ENCODE peak calls at places on chromosome 18, in ten cellular contexts. X is lung; L is type B pancreatic cell; W is activated T-cell treated with anti-CD3 and anti-CD28 coated beads, Interleukin-2, amount 50 U/mL, for 72 hours; P is fibroblast of villous mesenchyme; C is cardiac muscle cell; V is IMR-90; E is MCF 10A; R is effector memory CD8-positive, alpha-beta T cell; D is stimulated activated CD4-positive, alpha-beta T cell treated with anti-CD3 and anti-CD28 coated beads, Interleukin-4, amount 100 ng/mL, for 1 hour. H is an unnamed sample.
A peak's percentile ranks its signal among the peaks of the same experiment; 100 is the strongest.

GRCh38 chr18:67549946-67550345 is 33.4 kb upstream of the DSEL start:
- DNase-seq in D (no peak), P (no peak), X (no peak), L (no peak), V (peak; percentile 19), R (no peak), W (no peak), C (no peak), E (peak; percentile 2), H (no peak)

GRCh38 chr18:74282359-74283254 is 9.2 kb downstream of the CYB5A start:
- DNase-seq in E (no peak), P (no peak), C (no peak), R (no peak), D (no peak), L (no peak), V (no peak), W (no peak), X (peak; percentile 28), H (no peak)

GRCh38 chr18:71450258-71450657 is 1093.9 kb downstream of the CBLN2 start:
- DNase-seq in D (no peak), W (no peak), P (no peak), E (no peak), L (no peak), R (no peak), C (no peak), V (no peak), X (no peak), H (no peak)

GRCh38 chr18:61948196-61948800 is 55.5 kb upstream of the RNF152 start:
- DNase-seq in E (no peak), V (peak; percentile 59), D (no peak), L (no peak), R (no peak), P (peak; percentile 29), C (peak; percentile 4), X (no peak), W (no peak), H (no peak)

GRCh38 chr18:59008302-59008974 is 131.2 kb upstream of the SEC11C start:
- DNase-seq in D (no peak), P (peak; percentile 74), C (no peak), L (no peak), R (no peak), W (no peak), X (no peak), V (peak; percentile 73), E (peak; percentile 76), H (no peak)

GRCh38 chr18:24656571-24656971 is 196.1 kb downstream of the HRH4 start:
- DNase-seq in X (no peak), W (no peak), E (peak; percentile 41), L (no peak), D (no peak), R (no peak), P (peak; percentile 82), V (peak; percentile 94), C (no peak), H (no peak)

GRCh38 chr18:70333757-70334156 is 44.9 kb downstream of the SOCS6 start:
- DNase-seq in P (peak; percentile 93), W (no peak), E (peak; percentile 71), C (no peak), L (no peak), X (peak; percentile 46), V (peak; percentile 100), R (no peak), D (no peak), H (no peak)

GRCh38 chr18:58639751-58640427 is 11.0 kb upstream of the ALPK2 start:
- DNase-seq in D (no peak), X (no peak), V (peak; percentile 69), C (no peak), W (no peak), R (no peak), E (peak; percentile 81), L (no peak), P (peak; percentile 91), H (no peak)

GRCh38 chr18:74897971-74898657 is 300.4 kb downstream of the ZNF407 start:
- DNase-seq in D (no peak), P (peak; percentile 42), L (no peak), R (no peak), W (no peak), V (peak; percentile 85), X (no peak), E (peak; percentile 63), C (no peak), H (no peak)

GRCh38 chr18:55588001-55588875 is at the start of gene TCF4:
- DNase-seq in W (peak; percentile 56), C (peak; percentile 86), X (peak; percentile 49), E (peak; percentile 51), L (peak; percentile 81), R (no peak), P (peak; percentile 62), D (peak; percentile 23), V (peak; percentile 52), H (peak; percentile 57)

GRCh38 chr18:73503326-73503725 is 635.5 kb upstream of the NETO1 start:
- DNase-seq in R (no peak), P (no peak), C (no peak), L (no peak), E (no peak), W (no peak), V (peak; percentile 41), D (no peak), X (no peak), H (no peak)

GRCh38 chr18:63817441-63818051 is 42.3 kb downstream of the SERPINB7 start:
- DNase-seq in P (peak; percentile 80), E (no peak), R (no peak), C (no peak), D (no peak), W (no peak), X (no peak), L (no peak), V (peak; percentile 71), H (no peak)

GRCh38 chr18:55280515-55280914 is 307.5 kb downstream of the TCF4 start:
- DNase-seq in X (no peak), W (no peak), D (no peak), R (no peak), P (no peak), C (no peak), L (no peak), V (peak; percentile 42), E (no peak), H (no peak)

GRCh38 chr18:47881042-47881441 is 49.4 kb downstream of the SMAD2 start:
- DNase-seq in R (no peak), L (no peak), X (no peak), C (no peak), E (no peak), V (no peak), W (no peak), D (no peak), P (no peak), H (no peak)

GRCh38 chr18:49446481-49446880 is 14.0 kb downstream of the DYM start:
- DNase-seq in E (no peak), X (no peak), W (no peak), V (peak; percentile 18), L (no peak), D (no peak), R (no peak), C (no peak), P (no peak), H (no peak)

GRCh38 chr18:55997156-55997561 is 409.2 kb upstream of the TCF4 start:
- DNase-seq in R (no peak), X (no peak), P (peak; percentile 73), W (no peak), D (no peak), E (peak; percentile 23), C (no peak), L (no peak), V (no peak), H (no peak)

GRCh38 chr18:7317804-7318231 is 86.9 kb downstream of the LRRC30 start:
- DNase-seq in R (no peak), X (no peak), W (no peak), C (no peak), E (peak; percentile 88), D (no peak), P (no peak), L (no peak), V (no peak), H (no peak)

GRCh38 chr18:55587341-55588000 is 521 bp downstream of the TCF4 start:
- DNase-seq in E (peak; percentile 12), X (no peak), V (peak; percentile 51), C (peak; percentile 28), D (no peak), W (no peak), P (peak; percentile 47), R (no peak), L (no peak), H (no peak)

GRCh38 chr18:62434798-62435197 is 88.0 kb upstream of the ZCCHC2 start:
- DNase-seq in L (no peak), X (no peak), V (no peak), D (no peak), C (no peak), R (no peak), E (peak; percentile 54), W (no peak), P (peak; percentile 28), H (no peak)

GRCh38 chr18:2411381-2411977 is 159.8 kb downstream of the METTL4 start:
- DNase-seq in C (no peak), R (no peak), X (no peak), L (no peak), E (peak; percentile 67), W (no peak), D (no peak), V (peak; percentile 52), P (peak; percentile 33), H (no peak)

GRCh38 chr18:78672862-78673446 is 306.7 kb upstream of the SALL3 start:
- DNase-seq in W (no peak), P (no peak), E (no peak), C (no peak), R (no peak), V (no peak), D (no peak), L (no peak), X (no peak), H (no peak)

GRCh38 chr18:46950064-46950656 is 32.8 kb downstream of the KATNAL2 start:
- DNase-seq in L (no peak), P (peak; percentile 12), X (no peak), C (peak; percentile 32), E (peak; percentile 13), V (no peak), W (no peak), R (no peak), D (no peak), H (no peak)

GRCh38 chr18:11040823-11041712 is 108.3 kb downstream of the PIEZO2 start:
- DNase-seq in W (peak; percentile 18), L (no peak), D (no peak), V (peak; percentile 69), C (peak; percentile 69), P (peak; percentile 73), E (peak; percentile 52), R (no peak), X (peak; percentile 48), H (no peak)

GRCh38 chr18:10101293-10101701 is 187.5 kb downstream of the VAPA start:
- DNase-seq in P (no peak), R (no peak), L (no peak), D (no peak), X (no peak), E (peak; percentile 57), W (no peak), C (no peak), V (no peak), H (no peak)

GRCh38 chr18:37138456-37138855 is 309.5 kb downstream of the KIAA1328 start:
- DNase-seq in D (no peak), W (no peak), X (no peak), V (no peak), L (no peak), R (no peak), C (no peak), P (no peak), E (no peak), H (no peak)

GRCh38 chr18:63213331-63213900 is 106.2 kb downstream of the BCL2 start:
- DNase-seq in X (no peak), L (no peak), P (peak; percentile 7), C (peak; percentile 25), R (no peak), W (peak; percentile 63), D (no peak), V (no peak), E (no peak), H (peak; percentile 75)

GRCh38 chr18:55625875-55626274 is 37.9 kb upstream of the TCF4 start:
- DNase-seq in D (no peak), C (no peak), X (no peak), V (no peak), W (no peak), E (no peak), P (no peak), L (no peak), R (no peak), H (no peak)